ENCODE peak calls at places on chromosomes 6 and 20, in seven cellular contexts. B is GM12865; J is nephron progenitor cell; P is CD4-positive, alpha-beta T cell; W is NB4; Z is fibroblast of lung; K is Panc1. I is an unnamed sample.

GRCh38 chr20:64066984-64067605 is 4.1 kb downstream of the TCEA2 start:
- DNase-seq in W (peak), P (no peak), Z (no peak), K (no peak), J (no peak), B (no peak), I (no peak)

GRCh38 chr6:21355638-21356037 is 237.9 kb upstream of the SOX4 start:
- DNase-seq in Z (no peak), K (no peak), B (no peak), J (no peak), W (no peak), P (no peak), I (no peak)

GRCh38 chr6:101397199-101397598 is 3.7 kb downstream of the GRIK2 start:
- DNase-seq in W (peak), J (no peak), K (no peak), P (no peak), B (no peak), Z (peak), I (no peak)

GRCh38 chr6:84554069-84554468 is 210.3 kb downstream of the TBX18 start:
- DNase-seq in K (no peak), B (no peak), J (no peak), P (no peak), Z (peak), W (no peak), I (no peak)

GRCh38 chr6:37473364-37474095 is 26.2 kb downstream of the CCDC167 start:
- DNase-seq in W (no peak), B (no peak), Z (peak), P (no peak), J (no peak), K (no peak), I (no peak)

GRCh38 chr20:62141397-62142251 is 1.6 kb downstream of the PSMA7 start:
- DNase-seq in J (no peak), K (no peak), P (no peak), B (peak), Z (no peak), W (peak), I (no peak)

GRCh38 chr6:53813096-53813495 is 18.3 kb downstream of the LRRC1 start:
- DNase-seq in W (no peak), K (no peak), P (no peak), B (no peak), Z (no peak), J (no peak), I (no peak)

GRCh38 chr6:72811971-72812421 is 190.1 kb downstream of the KCNQ5 start:
- DNase-seq in W (no peak), K (no peak), P (no peak), J (no peak), Z (peak), B (no peak), I (no peak)

GRCh38 chr6:76684881-76685280 is 612.4 kb upstream of the IMPG1 start:
- DNase-seq in Z (no peak), B (no peak), W (peak), K (no peak), J (no peak), P (no peak), I (no peak)
- TF ChIP-seq CTCF in Z (no peak), B (no peak), W (no peak), K (peak), J (no peak), P (no peak), I (no peak)

GRCh38 chr6:136967874-136968752 is 46.0 kb downstream of the SLC35D3 start:
- DNase-seq in K (peak), W (peak), J (peak), B (peak), P (peak), Z (peak), I (peak)
- TF ChIP-seq CTCF in K (peak), W (peak), J (peak), B (peak), P (peak), Z (peak), I (peak)

DNA sequence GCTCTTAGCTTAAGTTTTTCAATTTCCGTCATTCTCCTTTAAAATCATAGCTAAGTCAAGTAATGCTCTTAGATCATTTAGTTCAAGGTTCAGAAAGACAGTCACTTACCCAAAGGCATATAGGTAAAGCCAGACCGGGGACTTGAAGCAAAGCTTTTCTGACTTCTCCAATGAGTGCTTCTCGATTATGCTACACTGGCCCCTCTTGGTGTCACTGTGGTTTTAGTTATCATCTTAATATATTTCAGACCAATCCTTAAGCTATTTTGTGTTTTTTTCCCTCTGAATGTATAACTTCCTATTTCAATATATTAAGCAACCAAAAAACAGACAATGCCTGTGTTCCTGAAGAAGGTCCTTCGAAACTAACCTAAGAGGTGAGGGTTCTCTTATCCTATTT is 3.8 kb downstream of the PRDM1 start:
- DNase-seq in K (no peak), B (peak), W (peak), J (no peak), P (no peak), Z (peak), I (no peak)
- TF ChIP-seq CTCF in K (peak), B (peak), W (no peak), J (no peak), P (peak), Z (peak), I (no peak)

GRCh38 chr6:144647971-144648651 is 363.0 kb downstream of the UTRN start:
- DNase-seq in P (no peak), J (no peak), K (no peak), B (no peak), Z (no peak), W (no peak), I (no peak)
- TF ChIP-seq CTCF in P (no peak), J (no peak), K (no peak), B (no peak), Z (no peak), W (no peak), I (no peak)

GRCh38 chr20:6679086-6679485 is 88.4 kb upstream of the BMP2 start:
- DNase-seq in P (no peak), K (no peak), W (no peak), J (no peak), Z (no peak), B (no peak), I (no peak)
- TF ChIP-seq CTCF in P (no peak), K (no peak), W (no peak), J (no peak), Z (no peak), B (no peak), I (no peak)

I was measured in activated B cell treated with CpG ODN at 0.5 μM for 24 hours.